ENCODE peak calls at places on chromosomes 11 and 22, in seven cellular contexts. W is SK-N-SH, J is A549, I is HepG2, O is H1, L is GM12878, G is IMR-90. H is an unnamed sample.

GRCh38 chr11:123526918-123527317 is 96.8 kb downstream of the GRAMD1B start:
- DNase-seq in W (no peak), J (no peak), I (no peak), O (no peak), L (no peak), G (no peak), H (no peak)

GRCh38 chr11:64746486-64746885 is 2.5 kb upstream of the RASGRP2 start:
- DNase-seq in W (no peak), J (no peak), I (no peak), O (no peak), L (no peak), G (no peak), H (no peak)

GRCh38 chr11:1074244-1075221 is at the start of gene MUC2:
- DNase-seq in W (no peak), J (no peak), I (no peak), O (peak; percentile 45), L (no peak), G (no peak), H (no peak)

GRCh38 chr11:69953356-69953755 is 124.8 kb upstream of the ANO1 start:
- DNase-seq in W (no peak), J (no peak), I (no peak), O (no peak), L (no peak), G (no peak), H (no peak)

GRCh38 chr22:24553597-24554315 is 1.2 kb downstream of the GUCD1 start:
- DNase-seq in W (no peak), J (no peak), I (peak; percentile 25), O (no peak), L (no peak), G (peak; percentile 40), H (no peak)

GRCh38 chr22:40436460-40437431 is 66.4 kb downstream of the SGSM3 start:
- DNase-seq in W (peak; percentile 39), J (peak; percentile 29), I (peak; percentile 41), O (no peak), L (peak; percentile 88), G (peak; percentile 74), H (peak; percentile 57)

GRCh38 chr22:50731811-50732624 is 6.0 kb upstream of the ACR start:
- DNase-seq in W (peak; percentile 86), J (peak; percentile 48), I (peak; percentile 28), O (peak; percentile 62), L (no peak), G (peak; percentile 31), H (peak; percentile 75)

GRCh38 chr22:30275625-30276024 is 9.0 kb upstream of the OSM start:
- DNase-seq in W (no peak), J (no peak), I (no peak), O (no peak), L (no peak), G (no peak), H (no peak)

GRCh38 chr11:102269927-102270326 is 47.4 kb upstream of the BIRC3 start:
- DNase-seq in W (no peak), J (no peak), I (no peak), O (no peak), L (no peak), G (peak; percentile 81), H (no peak)

GRCh38 chr11:115903179-115903578 is 399.0 kb upstream of the CADM1 start:
- DNase-seq in W (no peak), J (no peak), I (no peak), O (no peak), L (no peak), G (no peak), H (no peak)

GRCh38 chr11:63613517-63614135 is 607 bp downstream of the PLAAT3 start:
- DNase-seq in W (peak; percentile 74), J (peak; percentile 36), I (no peak), O (no peak), L (no peak), G (no peak), H (peak; percentile 16)

GRCh38 chr11:122441702-122442092 is 213.8 kb upstream of the UBASH3B start:
- DNase-seq in W (no peak), J (no peak), I (no peak), O (no peak), L (no peak), G (no peak), H (no peak)

GRCh38 chr11:10309163-10310093 is 4.6 kb downstream of the ADM start:
- DNase-seq in W (no peak), J (peak; percentile 80), I (peak; percentile 74), O (no peak), L (no peak), G (peak; percentile 92), H (peak; percentile 42)

GRCh38 chr22:44919691-44920090 is 90.1 kb downstream of the PHF21B start:
- DNase-seq in W (no peak), J (no peak), I (no peak), O (no peak), L (no peak), G (no peak), H (no peak)

GRCh38 chr11:120565436-120566155 is 54.0 kb downstream of the GRIK4 start:
- DNase-seq in W (no peak), J (no peak), I (no peak), O (no peak), L (no peak), G (no peak), H (no peak)
- TF ChIP-seq RFX5 in W (no peak), J (no peak), I (no peak), O (no peak), L (no peak), G (no peak), H (no peak)

DNA sequence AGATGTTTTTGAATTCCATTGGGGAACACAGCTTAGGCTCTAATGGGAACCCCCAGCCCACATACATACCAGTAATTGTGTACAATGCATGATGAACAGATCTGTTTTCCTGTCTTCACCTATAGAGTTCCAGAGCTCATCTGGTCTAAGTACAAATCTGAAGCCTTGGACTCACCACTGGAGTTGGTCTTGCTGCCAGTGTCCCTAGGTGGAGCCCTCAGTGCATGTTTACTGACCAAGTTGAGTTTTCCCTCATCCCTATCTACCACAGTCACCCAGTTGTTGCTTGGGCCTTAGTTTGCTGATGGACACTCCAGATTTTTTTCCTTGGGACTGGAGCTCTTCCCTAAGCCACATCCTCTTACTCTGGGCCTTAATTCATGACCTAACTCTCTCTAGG is 159.2 kb upstream of the DDI1 start:
- DNase-seq in W (no peak), J (no peak), I (no peak), O (no peak), L (no peak), G (peak; percentile 16), H (no peak)
- TF ChIP-seq RFX5 in W (no peak), J (no peak), I (no peak), O (no peak), L (no peak), G (no peak), H (no peak)

GRCh38 chr11:44746894-44747293 is 20.1 kb downstream of the TSPAN18 start:
- DNase-seq in W (peak; percentile 59), J (no peak), I (no peak), O (no peak), L (no peak), G (no peak), H (no peak)

GRCh38 chr11:44747836-44748235 is 21.1 kb downstream of the TSPAN18 start:
- DNase-seq in W (no peak), J (no peak), I (no peak), O (no peak), L (no peak), G (no peak), H (no peak)

GRCh38 chr11:44749160-44749559 is 22.4 kb downstream of the TSPAN18 start:
- DNase-seq in W (no peak), J (no peak), I (no peak), O (peak; percentile 23), L (no peak), G (no peak), H (no peak)

GRCh38 chr11:44748606-44749005 is 21.8 kb downstream of the TSPAN18 start:
- DNase-seq in W (no peak), J (no peak), I (no peak), O (peak; percentile 30), L (no peak), G (no peak), H (no peak)

GRCh38 chr11:44747339-44747738 is 20.6 kb downstream of the TSPAN18 start:
- DNase-seq in W (no peak), J (no peak), I (no peak), O (no peak), L (no peak), G (peak; percentile 21), H (no peak)
- TF ChIP-seq RFX5 in W (no peak), J (no peak), I (no peak), O (no peak), L (no peak), G (no peak), H (no peak)

GRCh38 chr11:36363361-36364272 is 67.5 kb downstream of the PRR5L start:
- DNase-seq in W (no peak), J (no peak), I (no peak), O (peak; percentile 47), L (no peak), G (no peak), H (no peak)

GRCh38 chr11:36361901-36362391 is 65.9 kb downstream of the PRR5L start:
- DNase-seq in W (no peak), J (no peak), I (no peak), O (peak; percentile 48), L (no peak), G (peak; percentile 85), H (no peak)

GRCh38 chr11:36361472-36361871 is 65.4 kb downstream of the PRR5L start:
- DNase-seq in W (no peak), J (no peak), I (no peak), O (no peak), L (no peak), G (no peak), H (no peak)

GRCh38 chr11:36364551-36364950 is 68.5 kb downstream of the PRR5L start:
- DNase-seq in W (no peak), J (no peak), I (no peak), O (no peak), L (no peak), G (no peak), H (no peak)

DNA sequence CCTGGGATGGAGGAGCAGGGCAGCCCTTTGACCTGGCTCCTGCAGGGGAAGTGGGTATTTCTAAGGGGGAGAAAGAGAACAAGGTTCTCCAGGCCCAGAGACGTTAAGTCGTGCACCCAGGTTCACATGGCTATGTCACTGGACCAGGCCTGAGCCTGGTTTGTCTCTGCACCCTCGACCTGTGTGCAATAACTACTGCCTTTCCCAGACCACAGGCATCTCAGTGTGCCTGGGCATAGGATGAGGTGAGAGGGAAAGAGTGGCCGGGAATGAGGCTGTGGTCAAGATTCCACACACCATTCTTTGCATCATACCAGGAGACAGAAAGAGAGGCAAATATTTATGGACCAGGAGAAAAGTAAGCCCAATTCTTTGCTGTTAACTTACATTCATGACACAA is 66.8 kb downstream of the PRR5L start:
- DNase-seq in W (no peak), J (no peak), I (no peak), O (no peak), L (no peak), G (peak; percentile 67), H (no peak)
- TF ChIP-seq RFX5 in W (no peak), J (no peak), I (no peak), O (no peak), L (no peak), G (no peak), H (no peak)

GRCh38 chr22:22528780-22529179 is 8.7 kb upstream of the ZNF280A start:
- DNase-seq in W (no peak), J (no peak), I (no peak), O (no peak), L (no peak), G (no peak), H (no peak)
- TF ChIP-seq RFX5 in W (no peak), J (no peak), I (no peak), O (no peak), L (no peak), G (no peak), H (no peak)

GRCh38 chr22:20298803-20299735 is 20.8 kb downstream of the DGCR6L start:
- DNase-seq in W (peak; percentile 95), J (peak; percentile 35), I (peak; percentile 20), O (peak; percentile 98), L (no peak), G (peak; percentile 67), H (peak; percentile 100)
- TF ChIP-seq RFX5 in W (no peak), J (no peak), I (no peak), O (no peak), L (no peak), G (no peak), H (peak; percentile 38)

H was measured in K562.